ENCODE peak calls at places on chromosomes 12 and 14, in eight cellular contexts. Y is body of pancreas, C is suprapubic skin, G is heart left ventricle, X is GM12892, V is upper lobe of left lung, D is A549, R is tibial nerve. N is an unnamed sample.

GRCh38 chr12:129001-129400 is 62.4 kb downstream of the IQSEC3 start:
- DNase-seq in Y (no peak), C (no peak), G (no peak), X (no peak), V (no peak), D (no peak), R (no peak), N (no peak)

GRCh38 chr12:45989857-45990467 is 412 bp downstream of the SCAF11 start:
- DNase-seq in Y (peak), C (peak), G (peak), X (peak), V (no peak), D (peak), R (no peak), N (no peak)

GRCh38 chr12:104567832-104568490 is 111.2 kb downstream of the CHST11 start:
- DNase-seq in Y (no peak), C (no peak), G (peak), X (no peak), V (no peak), D (no peak), R (no peak), N (no peak)

GRCh38 chr14:32571551-32571950 is 242.5 kb downstream of the AKAP6 start:
- DNase-seq in Y (no peak), C (no peak), G (no peak), X (no peak), V (no peak), D (no peak), R (no peak), N (no peak)

GRCh38 chr14:60222820-60223219 is 26.2 kb upstream of the PPM1A start:
- DNase-seq in Y (peak), C (no peak), G (peak), X (no peak), V (peak), D (no peak), R (no peak), N (no peak)

GRCh38 chr14:102622262-102622885 is 29.9 kb downstream of the RCOR1 start:
- DNase-seq in Y (no peak), C (no peak), G (peak), X (no peak), V (no peak), D (no peak), R (no peak), N (no peak)

GRCh38 chr14:72443991-72444431 is 449.9 kb downstream of the DPF3 start:
- DNase-seq in Y (no peak), C (no peak), G (no peak), X (no peak), V (no peak), D (no peak), R (no peak), N (no peak)

GRCh38 chr12:66268562-66268961 is 33.7 kb upstream of the HELB start:
- DNase-seq in Y (no peak), C (no peak), G (no peak), X (no peak), V (no peak), D (no peak), R (no peak), N (no peak)

GRCh38 chr12:42698213-42698612 is 108.7 kb upstream of the PRICKLE1 start:
- DNase-seq in Y (no peak), C (peak), G (no peak), X (no peak), V (no peak), D (no peak), R (peak), N (no peak)

GRCh38 chr14:89660183-89660582 is 243.2 kb upstream of the FOXN3 start:
- DNase-seq in Y (no peak), C (no peak), G (peak), X (no peak), V (no peak), D (no peak), R (peak), N (no peak)

GRCh38 chr14:91381801-91382670 is 35.6 kb downstream of the CCDC88C start:
- DNase-seq in Y (no peak), C (no peak), G (no peak), X (no peak), V (no peak), D (no peak), R (no peak), N (no peak)

GRCh38 chr12:96907681-96908163 is 665 bp downstream of the NEDD1 start:
- DNase-seq in Y (peak), C (no peak), G (no peak), X (no peak), V (peak), D (peak), R (peak), N (no peak)

GRCh38 chr12:28535216-28535615 is 345.0 kb downstream of the CCDC91 start:
- DNase-seq in Y (no peak), C (no peak), G (no peak), X (no peak), V (no peak), D (no peak), R (no peak), N (no peak)

GRCh38 chr12:27818421-27818918 is 38.4 kb upstream of the MANSC4 start:
- DNase-seq in Y (peak), C (no peak), G (no peak), X (no peak), V (no peak), D (no peak), R (no peak), N (no peak)

GRCh38 chr12:113533842-113534375 is 62.2 kb upstream of the LHX5 start:
- DNase-seq in Y (no peak), C (no peak), G (no peak), X (no peak), V (no peak), D (no peak), R (no peak), N (no peak)

GRCh38 chr12:72491399-72491798 is 219.2 kb downstream of the TRHDE start:
- DNase-seq in Y (no peak), C (no peak), G (no peak), X (no peak), V (no peak), D (no peak), R (no peak), N (no peak)

GRCh38 chr14:22797017-22797917 is 18.0 kb downstream of the SLC7A7 start:
- DNase-seq in Y (no peak), C (no peak), G (no peak), X (no peak), V (no peak), D (no peak), R (no peak), N (no peak)

GRCh38 chr14:51818748-51819386 is 41.5 kb upstream of the GNG2 start:
- DNase-seq in Y (no peak), C (no peak), G (no peak), X (no peak), V (no peak), D (no peak), R (no peak), N (no peak)

DNA sequence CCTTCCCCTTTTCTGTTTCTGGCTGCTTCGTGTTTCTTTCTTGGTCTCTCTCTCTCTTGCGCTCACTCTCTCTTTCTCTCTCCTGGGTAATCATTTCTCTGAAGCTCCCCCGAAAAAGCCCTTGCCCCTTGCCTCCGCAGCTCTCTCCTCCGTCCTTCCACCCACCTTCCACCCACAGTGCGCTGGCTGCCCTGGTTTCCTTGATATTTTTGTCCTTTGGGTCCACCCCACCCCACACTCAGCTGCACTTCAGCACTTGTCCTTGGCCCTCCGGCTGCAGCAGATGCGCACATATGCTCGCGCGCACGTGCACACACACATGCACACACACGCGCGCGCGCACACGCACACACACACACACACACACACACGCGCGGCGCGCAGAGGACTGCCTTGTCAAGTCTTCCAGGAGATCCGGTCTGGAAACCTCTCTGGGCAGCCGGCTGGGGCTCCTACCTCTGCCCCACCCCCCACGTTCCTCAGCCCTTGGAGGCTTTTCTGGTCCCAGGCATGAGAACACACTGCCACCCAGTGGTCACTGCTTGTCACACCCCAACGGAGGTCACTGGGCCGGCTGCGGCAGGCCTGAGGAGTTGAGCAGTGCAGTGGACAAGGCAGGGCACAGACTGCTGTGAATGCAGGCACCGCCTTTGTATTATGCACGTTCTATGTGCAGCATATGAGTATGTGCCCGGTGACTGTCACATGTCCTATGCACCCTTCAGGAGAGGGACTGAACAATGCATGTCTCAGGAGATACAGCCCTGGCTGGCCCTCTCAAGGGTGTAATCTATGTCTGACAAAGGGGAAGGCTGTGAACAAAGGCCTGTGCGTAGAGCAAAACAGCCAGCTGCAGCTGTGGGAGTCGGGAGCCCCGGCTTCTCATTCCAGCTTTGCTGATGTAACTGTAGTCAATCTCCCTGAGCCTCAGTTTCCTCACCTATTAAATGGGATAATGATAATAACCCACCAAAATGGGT is 6.5 kb downstream of the LAG3 start:
- DNase-seq in Y (peak), C (peak), G (peak), X (peak), V (peak), D (peak), R (peak), N (peak)
- TF ChIP-seq POLR2A in Y (no peak), C (no peak), G (no peak), X (no peak), V (peak), D (no peak), R (no peak), N (no peak)

GRCh38 chr14:38256358-38256840 is 506 bp upstream of the CLEC14A start:
- DNase-seq in Y (no peak), C (no peak), G (no peak), X (no peak), V (no peak), D (no peak), R (peak), N (no peak)

GRCh38 chr14:38254565-38255407 is 1.1 kb downstream of the CLEC14A start:
- DNase-seq in Y (peak), C (no peak), G (peak), X (no peak), V (no peak), D (no peak), R (no peak), N (no peak)

GRCh38 chr14:38255408-38255672 is 553 bp downstream of the CLEC14A start:
- DNase-seq in Y (no peak), C (peak), G (peak), X (no peak), V (no peak), D (peak), R (no peak), N (no peak)

GRCh38 chr14:38257500-38257899 is 1.6 kb upstream of the CLEC14A start:
- DNase-seq in Y (no peak), C (no peak), G (no peak), X (no peak), V (no peak), D (no peak), R (no peak), N (no peak)

DNA sequence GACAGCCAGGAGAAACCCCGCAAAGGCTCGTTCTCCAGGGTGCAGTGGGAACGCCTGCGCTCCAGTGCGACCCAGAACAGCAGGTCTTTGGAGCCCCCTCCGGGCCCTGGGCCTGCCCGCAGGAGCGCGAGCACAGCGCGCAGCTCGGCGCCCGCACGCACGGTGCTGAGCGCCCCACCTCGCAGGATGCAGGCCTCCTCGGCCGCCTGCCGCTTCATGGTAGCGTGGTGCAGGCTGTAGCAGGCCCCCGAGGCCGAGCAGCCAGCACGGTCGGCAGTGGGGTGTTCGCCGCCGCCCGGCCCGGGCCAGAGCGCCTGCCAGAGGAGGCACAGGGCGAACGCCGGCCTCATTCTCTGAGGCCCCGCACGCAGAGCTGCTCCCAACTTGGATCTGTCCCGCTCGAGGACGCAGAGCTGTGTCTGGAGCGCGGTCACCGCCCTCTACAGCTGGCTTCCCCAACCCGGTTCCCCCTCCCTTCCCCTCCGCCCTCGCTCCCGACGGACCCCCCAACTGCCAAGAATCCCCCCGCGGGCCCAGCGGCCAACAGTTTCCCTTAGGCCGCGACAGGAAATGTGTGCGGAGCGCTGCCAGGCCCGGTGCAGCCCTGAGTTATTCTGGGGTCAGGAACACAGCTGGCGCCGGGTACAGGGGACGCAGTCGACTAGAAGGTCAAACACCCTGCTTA is at the start of gene CLEC14A:
- DNase-seq in Y (peak), C (peak), G (peak), X (no peak), V (no peak), D (no peak), R (peak), N (no peak)
- TF ChIP-seq POLR2A in Y (peak), C (no peak), G (no peak), X (no peak), V (peak), D (no peak), R (no peak), N (no peak)

DNA sequence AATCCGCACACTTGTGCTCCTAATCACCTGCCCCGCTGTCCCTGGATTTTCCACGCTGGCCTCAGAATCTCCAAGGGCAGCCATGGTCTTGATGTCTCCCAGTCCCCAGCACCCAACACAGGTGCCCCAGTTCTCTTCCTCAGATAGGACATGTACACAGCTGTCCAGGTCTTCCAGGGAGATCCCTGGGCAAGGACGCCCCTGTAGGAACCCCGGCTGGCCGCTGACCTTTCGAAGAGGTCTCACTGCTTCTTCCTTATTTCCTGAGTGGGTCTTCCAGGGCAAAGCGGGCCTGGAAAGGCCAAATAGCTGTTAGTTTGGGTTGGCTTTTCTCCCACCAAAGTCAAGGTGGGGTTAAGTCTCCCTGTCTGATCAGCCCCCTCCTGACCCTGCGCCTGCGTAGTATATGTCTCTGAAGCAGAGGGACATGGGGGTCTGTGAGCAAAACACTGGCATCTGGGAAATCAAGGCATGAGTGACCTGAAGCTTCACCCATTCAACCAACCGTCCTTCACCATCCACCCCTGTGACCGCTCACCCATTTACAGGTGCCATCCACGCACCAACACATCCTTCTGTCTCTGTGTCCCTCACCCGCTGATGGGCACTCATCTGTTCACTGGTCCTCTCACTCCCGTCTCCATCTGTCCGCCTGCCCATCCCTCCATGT is 4.6 kb downstream of the BEGAIN start:
- DNase-seq in Y (no peak), C (peak), G (no peak), X (no peak), V (no peak), D (no peak), R (no peak), N (no peak)
- TF ChIP-seq POLR2A in Y (no peak), C (no peak), G (no peak), X (no peak), V (no peak), D (no peak), R (no peak), N (no peak)

GRCh38 chr14:65102441-65103149 is at the start of gene MAX:
- DNase-seq in Y (peak), C (peak), G (peak), X (peak), V (peak), D (peak), R (peak), N (peak)
- TF ChIP-seq POLR2A in Y (peak), C (peak), G (no peak), X (peak), V (peak), D (peak), R (peak), N (peak)